ENCODE peak calls at places on chromosomes 1 and 21, in five cellular contexts. I, R, U, J and F are unnamed samples.

GRCh38 chr1:229254910-229255541 is 15.9 kb upstream of the RAB4A start:
- DNase-seq in I (no peak), R (no peak), U (no peak), J (no peak), F (no peak)

GRCh38 chr1:210231846-210232523 is 611 bp upstream of the SERTAD4 start:
- DNase-seq in I (no peak), R (no peak), U (no peak), J (no peak), F (no peak)

GRCh38 chr1:3636080-3636479 is 11.3 kb downstream of the TPRG1L start:
- DNase-seq in I (no peak), R (no peak), U (no peak), J (no peak), F (no peak)

GRCh38 chr1:86018311-86018923 is 138.2 kb downstream of the COL24A1 start:
- DNase-seq in I (no peak), R (no peak), U (peak; percentile 17), J (peak; percentile 13), F (peak; percentile 5)

GRCh38 chr1:109395602-109396512 is 1.9 kb downstream of the SORT1 start:
- DNase-seq in I (no peak), R (no peak), U (peak; percentile 39), J (no peak), F (no peak)

GRCh38 chr1:212915245-212916091 is 34.9 kb upstream of the VASH2 start:
- DNase-seq in I (no peak), R (no peak), U (peak; percentile 32), J (peak; percentile 36), F (peak; percentile 77)

GRCh38 chr1:187244623-187245022 is 415.9 kb downstream of the PLA2G4A start:
- DNase-seq in I (no peak), R (no peak), U (peak; percentile 37), J (no peak), F (no peak)

GRCh38 chr1:97084566-97084965 is 363.0 kb downstream of the PTBP2 start:
- DNase-seq in I (no peak), R (no peak), U (no peak), J (no peak), F (no peak)

GRCh38 chr21:33666153-33666552 is 23.9 kb downstream of the ITSN1 start:
- DNase-seq in I (no peak), R (no peak), U (no peak), J (no peak), F (no peak)

GRCh38 chr1:208029381-208030319 is 118.7 kb upstream of the CD34 start:
- DNase-seq in I (no peak), R (no peak), U (no peak), J (no peak), F (no peak)

GRCh38 chr1:20322825-20323612 is 32.3 kb downstream of the VWA5B1 start:
- DNase-seq in I (no peak), R (no peak), U (no peak), J (no peak), F (no peak)

GRCh38 chr1:6419397-6419802 is 319 bp downstream of the HES2 start:
- DNase-seq in I (no peak), R (no peak), U (no peak), J (peak; percentile 70), F (peak; percentile 91)

GRCh38 chr1:2350486-2350885 is 40.9 kb downstream of the MORN1 start:
- DNase-seq in I (no peak), R (no peak), U (no peak), J (no peak), F (no peak)

GRCh38 chr1:58365328-58365727 is 181.2 kb downstream of the OMA1 start:
- DNase-seq in I (no peak), R (no peak), U (no peak), J (no peak), F (no peak)

GRCh38 chr21:45880097-45881068 is 101.2 kb upstream of the COL6A1 start:
- DNase-seq in I (peak; percentile 24), R (peak; percentile 54), U (peak; percentile 45), J (peak; percentile 85), F (peak; percentile 94)

GRCh38 chr1:218620956-218621355 is 275.8 kb downstream of the TGFB2 start:
- DNase-seq in I (no peak), R (no peak), U (no peak), J (no peak), F (no peak)

GRCh38 chr21:26804895-26805609 is 40.2 kb downstream of the ADAMTS1 start:
- DNase-seq in I (no peak), R (no peak), U (no peak), J (no peak), F (no peak)

GRCh38 chr1:168361252-168361651 is 80.6 kb downstream of the TBX19 start:
- DNase-seq in I (no peak), R (no peak), U (no peak), J (no peak), F (no peak)

GRCh38 chr1:158169105-158169504 is 11.6 kb upstream of the CD1D start:
- DNase-seq in I (no peak), R (no peak), U (no peak), J (no peak), F (no peak)

GRCh38 chr1:207069858-207070506 is 16.9 kb downstream of the PFKFB2 start:
- DNase-seq in I (no peak), R (no peak), U (no peak), J (no peak), F (no peak)

GRCh38 chr1:209652121-209652742 is at the start of gene LAMB3:
- DNase-seq in I (no peak), R (no peak), U (no peak), J (no peak), F (peak; percentile 39)

GRCh38 chr1:54018635-54019034 is 649 bp upstream of the LDLRAD1 start:
- DNase-seq in I (no peak), R (no peak), U (no peak), J (no peak), F (no peak)

GRCh38 chr1:102085896-102086295 is 89.2 kb upstream of the OLFM3 start:
- DNase-seq in I (no peak), R (no peak), U (no peak), J (no peak), F (no peak)

GRCh38 chr21:15430577-15430976 is 299.2 kb upstream of the USP25 start:
- DNase-seq in I (no peak), R (no peak), U (no peak), J (no peak), F (no peak)

GRCh38 chr1:165174485-165174884 is 182.0 kb downstream of the LMX1A start:
- DNase-seq in I (no peak), R (no peak), U (no peak), J (peak; percentile 10), F (no peak)

GRCh38 chr1:10519016-10519417 is 44.3 kb downstream of the PEX14 start:
- DNase-seq in I (no peak), R (no peak), U (no peak), J (peak; percentile 23), F (no peak)

GRCh38 chr1:198906739-198907422 is 268.0 kb downstream of the PTPRC start:
- DNase-seq in I (no peak), R (no peak), U (no peak), J (no peak), F (no peak)

GRCh38 chr1:169042377-169042776 is 64.1 kb upstream of the ATP1B1 start:
- DNase-seq in I (no peak), R (no peak), U (no peak), J (no peak), F (no peak)

GRCh38 chr1:204511366-204511765 is 4.8 kb upstream of the MDM4 start:
- DNase-seq in I (no peak), R (no peak), U (no peak), J (no peak), F (no peak)